ENCODE peak calls at places on chromosomes 1 and 21, in six cellular contexts. O is EL; Q is body of pancreas; D is left lung; T is Right ventricle myocardium superior; G is stimulated activated CD4-positive, alpha-beta T cell treated with anti-CD3 and anti-CD28 coated beads, TNF-alpha, amount 100 ng/mL, for 4 hours. J is an unnamed sample.

GRCh38 chr1:47388548-47389238 is 27.4 kb upstream of the FOXE3 start:
- DNase-seq in D (no peak), G (peak), O (peak), Q (peak), T (peak), J (peak)

GRCh38 chr1:228541725-228542124 is 54.5 kb downstream of the RNF187 start:
- DNase-seq in O (no peak), T (no peak), Q (no peak), D (no peak), G (no peak), J (no peak)

GRCh38 chr1:23548704-23549143 is 10.6 kb downstream of the ID3 start:
- DNase-seq in T (peak), Q (peak), D (no peak), O (peak), G (no peak), J (no peak)

GRCh38 chr1:224929335-224930237 is at the start of gene DNAH14:
- DNase-seq in Q (peak), O (peak), D (peak), T (peak), G (no peak), J (peak)

GRCh38 chr1:173867141-173867752 is 542 bp downstream of the GAS5 start:
- DNase-seq in D (peak), O (no peak), G (no peak), T (no peak), Q (no peak), J (no peak)

GRCh38 chr1:190792873-190793272 is 315.2 kb upstream of the BRINP3 start:
- DNase-seq in T (no peak), D (peak), O (no peak), G (no peak), Q (no peak), J (no peak)

GRCh38 chr1:19336543-19336942 is 24.4 kb downstream of the SLC66A1 start:
- DNase-seq in G (no peak), D (no peak), O (peak), T (peak), Q (no peak), J (no peak)

GRCh38 chr1:92701147-92701546 is 83.8 kb downstream of the EVI5 start:
- DNase-seq in Q (no peak), D (no peak), T (no peak), G (no peak), O (no peak), J (no peak)

GRCh38 chr1:156492591-156493080 is 7.9 kb downstream of the MEF2D start:
- DNase-seq in T (peak), O (no peak), G (no peak), D (no peak), Q (peak), J (no peak)

GRCh38 chr1:226406401-226406881 is 1.5 kb downstream of the PARP1 start:
- DNase-seq in O (peak), Q (no peak), T (no peak), D (no peak), G (no peak), J (no peak)

GRCh38 chr1:100252901-100253300 is 3.3 kb upstream of the DBT start:
- DNase-seq in D (no peak), Q (no peak), G (no peak), O (no peak), T (no peak), J (no peak)

GRCh38 chr1:199273837-199274379 is 635.1 kb downstream of the PTPRC start:
- DNase-seq in G (no peak), T (no peak), Q (peak), O (peak), D (no peak), J (peak)

GRCh38 chr21:45220106-45220505 is 67.6 kb downstream of the POFUT2 start:
- DNase-seq in Q (peak), O (no peak), G (no peak), D (no peak), T (no peak), J (no peak)

GRCh38 chr1:116254776-116255175 is 118.3 kb upstream of the ATP1A1 start:
- DNase-seq in Q (no peak), D (no peak), O (no peak), G (no peak), T (no peak), J (no peak)